ENCODE peak calls at places on chromosomes 4 and X, in nine cellular contexts. A is ovary, Q is HCT116, W is tibial nerve, N is cardiac fibroblast, V is fibroblast of mammary gland, E is HFFc6, U is H9, X is GM06990. F is an unnamed sample.

GRCh38 chr4:138348055-138348454 is 105.9 kb upstream of the SLC7A11 start:
- DNase-seq in N (no peak), Q (peak), A (no peak), U (no peak), V (peak), X (no peak), E (no peak), W (no peak), F (no peak)

GRCh38 chr4:12703076-12703475 is 781.1 kb downstream of the RAB28 start:
- DNase-seq in Q (no peak), N (no peak), X (no peak), V (no peak), E (no peak), W (no peak), U (no peak), A (no peak), F (no peak)

GRCh38 chr4:76705497-76705896 is 192.4 kb downstream of the SOWAHB start:
- DNase-seq in E (no peak), X (no peak), N (peak), Q (no peak), U (no peak), A (no peak), W (no peak), V (no peak), F (no peak)

GRCh38 chr4:119865789-119866188 is 200.9 kb downstream of the MAD2L1 start:
- DNase-seq in E (no peak), U (no peak), X (no peak), N (no peak), Q (no peak), W (no peak), V (no peak), A (no peak), F (no peak)

GRCh38 chr4:149077142-149077541 is 634.9 kb upstream of the NR3C2 start:
- DNase-seq in Q (no peak), U (no peak), A (no peak), X (no peak), W (no peak), N (no peak), E (no peak), V (no peak), F (no peak)

GRCh38 chrX:74514384-74514783 is 93.1 kb downstream of the SLC16A2 start:
- DNase-seq in U (no peak), E (no peak), W (no peak), X (no peak), N (peak), Q (no peak), V (no peak), A (no peak), F (no peak)

GRCh38 chrX:55008571-55009358 is 8.6 kb downstream of the APEX2 start:
- DNase-seq in X (no peak), A (no peak), V (peak), Q (peak), N (no peak), E (peak), W (no peak), U (no peak), F (peak)

GRCh38 chr4:1395941-1396805 is 10.1 kb downstream of the NKX1-1 start:
- DNase-seq in N (no peak), X (no peak), V (no peak), A (no peak), U (no peak), E (no peak), Q (no peak), W (no peak), F (no peak)

GRCh38 chr4:20299515-20299914 is 47.8 kb downstream of the SLIT2 start:
- DNase-seq in V (peak), W (no peak), N (peak), E (no peak), U (no peak), X (no peak), A (no peak), Q (peak), F (no peak)

GRCh38 chr4:85825937-85826678 is 351.2 kb downstream of the ARHGAP24 start:
- DNase-seq in Q (no peak), N (peak), W (no peak), X (no peak), V (peak), U (peak), E (peak), A (no peak), F (no peak)

GRCh38 chr4:137417676-137418075 is 114.6 kb downstream of the PCDH18 start:
- DNase-seq in A (no peak), V (no peak), U (no peak), E (peak), X (no peak), Q (no peak), W (no peak), N (no peak), F (no peak)

GRCh38 chr4:145814246-145814645 is 124.4 kb downstream of the ZNF827 start:
- DNase-seq in W (no peak), N (no peak), A (no peak), E (no peak), U (no peak), V (no peak), X (no peak), Q (no peak), F (no peak)

GRCh38 chr4:176920694-176921093 is 128.0 kb upstream of the VEGFC start:
- DNase-seq in Q (no peak), A (no peak), U (no peak), V (peak), X (no peak), E (peak), N (peak), W (no peak), F (no peak)

GRCh38 chr4:734951-735350 is 29.3 kb downstream of the PCGF3 start:
- DNase-seq in U (no peak), Q (no peak), E (no peak), V (no peak), A (no peak), W (no peak), N (no peak), X (no peak), F (no peak)

GRCh38 chr4:149441338-149441737 is 374.3 kb downstream of the IQCM start:
- DNase-seq in A (no peak), X (no peak), E (peak), V (peak), W (no peak), Q (no peak), U (no peak), N (peak), F (no peak)

GRCh38 chrX:50952406-50952805 is 41.9 kb downstream of the BMP15 start:
- DNase-seq in Q (no peak), A (no peak), V (no peak), X (no peak), E (no peak), N (peak), U (no peak), W (no peak), F (no peak)

GRCh38 chr4:172390341-172390740 is 577.1 kb downstream of the GALNTL6 start:
- DNase-seq in W (no peak), V (peak), U (no peak), E (no peak), A (no peak), Q (no peak), N (no peak), X (no peak), F (no peak)

GRCh38 chr4:133574248-133574647 is 425.2 kb downstream of the PCDH10 start:
- DNase-seq in U (no peak), V (no peak), X (no peak), A (no peak), E (no peak), N (no peak), Q (no peak), W (no peak), F (no peak)

GRCh38 chrX:30085571-30085970 is 129.8 kb upstream of the MAGEB2 start:
- DNase-seq in E (peak), Q (no peak), W (no peak), N (peak), X (no peak), V (no peak), U (no peak), A (no peak), F (no peak)

GRCh38 chr4:159358226-159358625 is 255.3 kb downstream of the RAPGEF2 start:
- DNase-seq in A (no peak), U (no peak), E (peak), Q (no peak), X (no peak), W (no peak), V (peak), N (peak), F (no peak)

GRCh38 chrX:109695637-109696036 is 37.4 kb downstream of the ACSL4 start:
- DNase-seq in X (no peak), E (no peak), V (no peak), A (no peak), U (no peak), W (no peak), Q (no peak), N (no peak), F (no peak)

GRCh38 chr4:40915318-40916217 is 165.8 kb downstream of the NSUN7 start:
- DNase-seq in W (no peak), N (no peak), U (no peak), A (no peak), V (peak), Q (no peak), E (peak), X (no peak), F (no peak)

GRCh38 chrX:44432641-44433040 is 89.2 kb upstream of the EFHC2 start:
- DNase-seq in A (no peak), V (peak), E (no peak), U (no peak), W (no peak), X (no peak), N (peak), Q (peak), F (peak)

GRCh38 chr4:13821522-13821921 is 194.0 kb upstream of the BOD1L1 start:
- DNase-seq in N (no peak), Q (no peak), A (no peak), E (no peak), W (no peak), U (peak), X (no peak), V (peak), F (no peak)

GRCh38 chr4:159946983-159947645 is 844.2 kb downstream of the RAPGEF2 start:
- DNase-seq in E (peak), A (no peak), N (peak), W (peak), V (peak), U (no peak), X (no peak), Q (peak), F (no peak)

GRCh38 chrX:6448003-6448402 is 86.9 kb downstream of the VCX3A start:
- DNase-seq in Q (no peak), V (no peak), U (no peak), W (no peak), X (no peak), A (no peak), E (no peak), N (no peak), F (no peak)

GRCh38 chrX:70455366-70456202 is 10.9 kb downstream of the DLG3 start:
- DNase-seq in Q (no peak), N (no peak), A (no peak), U (no peak), W (no peak), V (no peak), X (peak), E (no peak), F (no peak)

GRCh38 chr4:138341739-138342415 is 99.7 kb upstream of the SLC7A11 start:
- DNase-seq in U (no peak), N (no peak), Q (no peak), X (peak), A (no peak), V (no peak), W (no peak), E (no peak), F (no peak)

GRCh38 chrX:76517544-76517943 is 90.0 kb downstream of the MAGEE1 start:
- DNase-seq in N (no peak), V (no peak), U (no peak), A (no peak), E (no peak), X (no peak), Q (no peak), W (no peak), F (no peak)

GRCh38 chrX:103918584-103919335 is 43.7 kb upstream of the TMSB15B start:
- DNase-seq in X (peak), N (peak), W (peak), V (peak), U (peak), Q (no peak), A (peak), E (peak), F (peak)

GRCh38 chr4:6062133-6062532 is 43.9 kb upstream of the C4orf50 start:
- DNase-seq in E (no peak), Q (no peak), V (no peak), U (no peak), A (no peak), N (no peak), X (no peak), W (no peak), F (no peak)

GRCh38 chrX:116246261-116246660 is 75.7 kb downstream of the AGTR2 start:
- DNase-seq in U (no peak), N (peak), Q (peak), A (no peak), W (no peak), E (no peak), V (peak), X (no peak), F (no peak)

GRCh38 chrX:19673334-19674040 is 158.2 kb upstream of the MAP3K15 start:
- DNase-seq in V (peak), Q (peak), N (peak), U (no peak), A (peak), W (peak), X (no peak), E (peak), F (peak)

GRCh38 chr4:8192748-8193738 is 6.0 kb upstream of the SH3TC1 start:
- DNase-seq in W (peak), V (peak), Q (peak), X (peak), U (no peak), E (no peak), A (no peak), N (peak), F (peak)

GRCh38 chrX:96407501-96407900 is 277.1 kb upstream of the DIAPH2 start:
- DNase-seq in N (peak), X (no peak), E (peak), U (no peak), W (peak), V (peak), A (no peak), Q (no peak), F (no peak)

GRCh38 chrX:49003696-49004095 is 1.6 kb upstream of the GRIPAP1 start:
- DNase-seq in V (no peak), N (no peak), A (no peak), Q (no peak), X (no peak), U (no peak), E (no peak), W (no peak), F (no peak)

GRCh38 chr4:159765402-159765801 is 662.5 kb downstream of the RAPGEF2 start:
- DNase-seq in X (no peak), A (no peak), Q (no peak), N (peak), W (no peak), V (no peak), U (no peak), E (no peak), F (no peak)

GRCh38 chrX:152831391-152831790 is 528 bp downstream of the NSDHL start:
- DNase-seq in V (no peak), A (no peak), N (no peak), Q (no peak), X (no peak), U (no peak), E (no peak), W (no peak), F (no peak)

GRCh38 chr4:151961456-151961855 is 200.6 kb upstream of the GATB start:
- DNase-seq in N (no peak), V (no peak), U (no peak), W (no peak), Q (no peak), E (no peak), A (no peak), X (no peak), F (no peak)

GRCh38 chr4:46386570-46386969 is 3.4 kb downstream of the GABRA2 start:
- DNase-seq in N (no peak), X (no peak), V (peak), E (no peak), A (no peak), W (no peak), U (peak), Q (no peak), F (no peak)
- TF ChIP-seq CTCF in N (no peak), X (no peak), V (no peak), E (no peak), A (no peak), W (no peak), U (peak), Q (no peak), F (no peak)

DNA sequence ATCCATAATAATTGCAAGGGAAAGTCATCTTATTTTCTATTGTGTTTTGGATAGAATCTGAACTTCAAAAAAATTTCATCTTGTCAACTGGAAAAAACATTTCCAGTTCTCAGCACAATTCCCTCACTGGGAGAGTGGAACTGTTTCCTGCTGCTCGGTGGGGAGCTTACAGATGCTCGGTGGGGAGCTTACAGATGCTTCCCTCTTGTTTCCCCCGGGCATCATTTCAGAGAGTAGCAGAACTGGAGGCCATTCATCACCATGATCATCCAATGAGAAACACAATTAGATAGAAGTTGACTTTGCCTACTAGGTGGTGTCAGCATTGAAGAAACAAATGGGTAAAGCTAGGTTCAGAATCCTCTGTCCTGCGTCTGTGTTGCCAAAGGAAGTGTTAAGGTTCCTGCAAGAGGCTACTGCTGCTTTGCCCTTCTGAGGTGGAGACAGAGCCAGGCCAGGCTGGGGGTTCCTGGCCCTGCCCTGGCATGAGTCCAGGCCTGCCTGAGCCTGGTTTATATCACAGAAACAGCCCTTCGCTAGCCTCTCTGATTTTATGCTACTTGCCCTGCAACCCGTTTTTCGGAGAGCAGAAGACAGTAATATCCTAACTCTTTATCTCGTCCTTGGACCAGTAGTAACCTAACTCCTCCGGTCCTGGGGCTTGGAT is 70.6 kb downstream of the TAPT1 start:
- DNase-seq in E (no peak), Q (no peak), U (no peak), X (no peak), W (no peak), N (no peak), A (no peak), V (no peak), F (no peak)
- TF ChIP-seq CTCF in E (no peak), Q (no peak), U (no peak), X (no peak), W (no peak), N (no peak), A (no peak), V (no peak), F (no peak)

DNA sequence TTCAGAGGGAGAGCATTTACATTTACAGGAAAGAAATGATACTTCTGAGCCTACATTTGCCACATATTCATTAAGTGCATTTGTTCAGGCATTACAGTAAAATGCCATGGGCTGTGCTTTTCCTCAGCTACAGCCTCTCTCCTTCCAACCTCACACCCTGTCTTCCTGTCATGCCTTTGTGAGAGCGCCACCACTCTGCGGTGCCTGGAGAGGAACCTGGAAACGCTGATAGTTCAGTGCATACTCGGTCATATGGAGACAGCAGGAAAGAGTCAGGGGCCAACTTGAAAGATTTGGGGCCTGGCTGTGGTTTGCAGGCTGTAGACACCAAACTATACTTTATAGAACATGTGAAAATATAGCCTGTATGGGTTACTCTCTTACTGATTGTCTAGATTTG is 40.5 kb downstream of the NFKB1 start:
- DNase-seq in E (no peak), W (no peak), U (peak), Q (no peak), V (no peak), X (no peak), N (no peak), A (no peak), F (no peak)
- TF ChIP-seq CTCF in E (no peak), W (no peak), U (peak), Q (peak), V (no peak), X (peak), N (no peak), A (no peak), F (no peak)

DNA sequence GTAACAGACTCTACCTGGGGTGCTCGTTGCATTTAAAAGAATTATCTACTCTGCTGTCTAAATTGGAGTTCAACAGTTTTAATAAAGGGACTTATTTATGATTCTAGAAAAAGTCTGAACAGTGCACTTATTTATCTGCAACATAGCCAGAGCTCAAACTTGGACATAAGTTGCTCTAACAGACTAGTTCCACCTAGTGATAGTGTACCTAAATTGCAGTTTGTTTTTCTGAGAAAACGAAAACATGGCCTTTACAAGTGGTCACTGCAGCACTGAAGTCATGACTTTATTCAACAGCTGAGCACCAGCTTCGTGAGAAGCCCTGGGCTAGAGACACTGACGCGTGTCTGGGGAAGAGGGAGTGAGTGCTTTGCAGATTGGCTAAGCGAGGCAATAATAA is 77.3 kb upstream of the IGSF1 start:
- DNase-seq in A (no peak), E (no peak), N (no peak), U (no peak), Q (no peak), X (no peak), V (no peak), W (no peak), F (no peak)
- TF ChIP-seq CTCF in A (no peak), E (no peak), N (no peak), U (peak), Q (no peak), X (peak), V (no peak), W (no peak), F (no peak)

DNA sequence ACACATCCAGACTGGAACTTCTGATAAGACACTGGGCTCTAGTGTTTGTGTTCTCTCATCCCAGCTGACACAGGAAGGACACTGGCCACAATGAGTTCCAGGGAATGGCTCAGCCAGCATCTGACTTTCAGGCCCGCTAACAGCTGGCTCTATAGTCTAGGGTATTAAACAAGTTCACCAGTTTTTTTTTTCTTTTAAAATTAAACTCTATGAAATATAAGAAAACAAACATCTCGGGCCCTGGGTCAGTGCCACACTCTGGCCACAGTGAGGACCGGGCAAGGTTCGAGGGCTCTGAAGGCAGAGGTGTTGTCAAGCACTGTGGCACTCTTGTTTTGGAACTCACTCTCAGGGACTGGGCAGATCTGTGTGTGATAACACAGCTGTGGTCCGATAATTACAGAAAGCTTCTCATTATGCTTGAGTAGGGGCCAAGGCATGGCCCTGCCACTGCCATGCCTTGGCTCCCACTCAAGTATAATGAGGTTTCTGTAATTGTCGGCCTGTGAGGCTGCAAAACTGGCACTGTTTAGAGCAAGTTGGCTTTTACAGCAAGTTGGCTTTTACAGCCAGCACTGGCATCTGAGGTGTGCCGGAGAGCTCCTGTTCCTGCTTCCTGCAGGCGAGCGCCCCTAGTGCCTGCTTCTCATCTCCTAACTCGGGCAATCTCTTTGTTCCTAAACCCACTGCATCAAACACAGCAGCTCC is 62.8 kb downstream of the PPP1R2C start:
- DNase-seq in N (no peak), E (no peak), A (no peak), Q (no peak), U (peak), X (no peak), W (no peak), V (no peak), F (peak)
- TF ChIP-seq CTCF in N (peak), E (no peak), A (no peak), Q (no peak), U (peak), X (peak), W (no peak), V (no peak), F (peak)